ENCODE peak calls at places on chromosomes 5 and 9, in four cellular contexts. Y is ovary, O is gastrocnemius medialis, C is HepG2. J is an unnamed sample.

GRCh38 chr9:114081441-114082016 is 3.4 kb upstream of the AMBP start:
- DNase-seq in Y (no peak), O (no peak), C (peak), J (no peak)

GRCh38 chr9:81565609-81566008 is 123.7 kb downstream of the TLE1 start:
- DNase-seq in Y (no peak), O (no peak), C (no peak), J (no peak)

GRCh38 chr5:180598316-180598701 is 7.0 kb upstream of the SCGB3A1 start:
- DNase-seq in Y (no peak), O (no peak), C (no peak), J (no peak)

GRCh38 chr5:176360894-176361436 is 599 bp downstream of the KIAA1191 start:
- DNase-seq in Y (peak), O (no peak), C (no peak), J (no peak)

GRCh38 chr9:86577420-86578333 is 223.5 kb upstream of the TUT7 start:
- DNase-seq in Y (no peak), O (peak), C (no peak), J (no peak)

GRCh38 chr9:88052446-88052845 is 78.1 kb upstream of the CDK20 start:
- DNase-seq in Y (no peak), O (no peak), C (no peak), J (no peak)

GRCh38 chr5:138699482-138699881 is 53.7 kb upstream of the CTNNA1 start:
- DNase-seq in Y (no peak), O (no peak), C (no peak), J (no peak)

GRCh38 chr5:72224946-72225427 is 95.1 kb downstream of the MRPS27 start:
- DNase-seq in Y (no peak), O (no peak), C (no peak), J (no peak)

GRCh38 chr9:91241909-91242308 is 119.8 kb downstream of the AUH start:
- DNase-seq in Y (no peak), O (no peak), C (no peak), J (no peak)

GRCh38 chr9:407255-407654 is 192.6 kb downstream of the DOCK8 start:
- DNase-seq in Y (no peak), O (no peak), C (no peak), J (no peak)

GRCh38 chr9:9392755-9393154 is 1220.0 kb downstream of the PTPRD start:
- DNase-seq in Y (no peak), O (no peak), C (no peak), J (no peak)

GRCh38 chr5:53123702-53124101 is 14.1 kb upstream of the MOCS2 start:
- DNase-seq in Y (no peak), O (no peak), C (no peak), J (no peak)

GRCh38 chr5:179619776-179620175 is 3.7 kb downstream of the HNRNPH1 start:
- DNase-seq in Y (no peak), O (no peak), C (no peak), J (no peak)

GRCh38 chr5:72412283-72413055 is 92.3 kb downstream of the PTCD2 start:
- DNase-seq in Y (no peak), O (no peak), C (no peak), J (no peak)

GRCh38 chr5:16812911-16813310 is 123.2 kb downstream of the MYO10 start:
- DNase-seq in Y (peak), O (no peak), C (peak), J (no peak)

GRCh38 chr5:21807953-21808352 is 1045.2 kb downstream of the CDH12 start:
- DNase-seq in Y (no peak), O (no peak), C (no peak), J (no peak)

GRCh38 chr9:76219555-76220151 is 174.6 kb downstream of the RFK start:
- DNase-seq in Y (no peak), O (no peak), C (no peak), J (no peak)

GRCh38 chr5:124628721-124629596 is 117.5 kb downstream of the ZNF608 start:
- DNase-seq in Y (peak), O (peak), C (peak), J (no peak)

GRCh38 chr9:98942906-98943681 is 613 bp upstream of the COL15A1 start:
- DNase-seq in Y (no peak), O (no peak), C (no peak), J (no peak)

GRCh38 chr9:70195456-70195855 is 63.3 kb upstream of the SMC5 start:
- DNase-seq in Y (no peak), O (no peak), C (no peak), J (no peak)

GRCh38 chr9:104875320-104875719 is 52.6 kb downstream of the ABCA1 start:
- DNase-seq in Y (no peak), O (no peak), C (no peak), J (no peak)

GRCh38 chr9:124488641-124489040 is 18.6 kb downstream of the NR5A1 start:
- DNase-seq in Y (no peak), O (no peak), C (no peak), J (no peak)

GRCh38 chr9:115208503-115208902 is 90.5 kb upstream of the TNC start:
- DNase-seq in Y (no peak), O (no peak), C (no peak), J (no peak)

GRCh38 chr9:79629721-79630120 is 58.0 kb downstream of the TLE4 start:
- DNase-seq in Y (no peak), O (no peak), C (no peak), J (no peak)

GRCh38 chr9:36866840-36867239 is 167.2 kb downstream of the PAX5 start:
- DNase-seq in Y (no peak), O (no peak), C (peak), J (no peak)

GRCh38 chr9:112872019-112872418 is 18.7 kb downstream of the SLC46A2 start:
- DNase-seq in Y (no peak), O (no peak), C (no peak), J (no peak)

GRCh38 chr5:61450880-61451279 is 118.8 kb downstream of the ZSWIM6 start:
- DNase-seq in Y (no peak), O (peak), C (no peak), J (no peak)

GRCh38 chr9:115930472-115930871 is 223.1 kb upstream of the PAPPA start:
- DNase-seq in Y (no peak), O (no peak), C (no peak), J (no peak)

GRCh38 chr9:98057095-98057799 is 715 bp downstream of the NANS start:
- DNase-seq in Y (no peak), O (no peak), C (peak), J (no peak)

GRCh38 chr5:31626604-31627234 is 12.2 kb upstream of the PDZD2 start:
- DNase-seq in Y (no peak), O (no peak), C (no peak), J (no peak)

GRCh38 chr9:69583641-69584234 is 88.4 kb downstream of the APBA1 start:
- DNase-seq in Y (no peak), O (no peak), C (no peak), J (no peak)

GRCh38 chr9:6054280-6055099 is 39.1 kb upstream of the RANBP6 start:
- DNase-seq in Y (peak), O (peak), C (peak), J (no peak)

GRCh38 chr9:132588501-132589147 is 6.2 kb downstream of the BARHL1 start:
- DNase-seq in Y (no peak), O (no peak), C (no peak), J (no peak)
- H3K4me3 ChIP-seq in Y (no peak), O (no peak), C (no peak), J (no peak)

GRCh38 chr9:137086531-137087408 is at the start of gene MAN1B1:
- DNase-seq in Y (peak), O (peak), C (peak), J (peak)
- TF ChIP-seq POLR2A in Y (peak), O (peak), C (peak), J (peak)

GRCh38 chr5:150492621-150493020 is 15.3 kb upstream of the NDST1 start:
- DNase-seq in Y (no peak), O (no peak), C (no peak), J (no peak)

GRCh38 chr5:150491876-150492275 is 16.1 kb upstream of the NDST1 start:
- DNase-seq in Y (no peak), O (no peak), C (no peak), J (no peak)

GRCh38 chr5:150490296-150490669 is 17.6 kb upstream of the NDST1 start:
- DNase-seq in Y (no peak), O (no peak), C (no peak), J (no peak)

GRCh38 chr5:150489358-150490295 is 18.3 kb upstream of the NDST1 start:
- DNase-seq in Y (no peak), O (no peak), C (no peak), J (no peak)

GRCh38 chr5:150490754-150491153 is 17.2 kb upstream of the NDST1 start:
- DNase-seq in Y (no peak), O (no peak), C (no peak), J (no peak)
- H3K4me3 ChIP-seq in Y (no peak), O (no peak), C (no peak), J (no peak)

GRCh38 chr5:128083033-128083810 is at the start of gene SLC12A2:
- DNase-seq in Y (peak), O (peak), C (peak), J (no peak)
- TF ChIP-seq POLR2A in Y (peak), O (peak), C (peak), J (no peak)

DNA sequence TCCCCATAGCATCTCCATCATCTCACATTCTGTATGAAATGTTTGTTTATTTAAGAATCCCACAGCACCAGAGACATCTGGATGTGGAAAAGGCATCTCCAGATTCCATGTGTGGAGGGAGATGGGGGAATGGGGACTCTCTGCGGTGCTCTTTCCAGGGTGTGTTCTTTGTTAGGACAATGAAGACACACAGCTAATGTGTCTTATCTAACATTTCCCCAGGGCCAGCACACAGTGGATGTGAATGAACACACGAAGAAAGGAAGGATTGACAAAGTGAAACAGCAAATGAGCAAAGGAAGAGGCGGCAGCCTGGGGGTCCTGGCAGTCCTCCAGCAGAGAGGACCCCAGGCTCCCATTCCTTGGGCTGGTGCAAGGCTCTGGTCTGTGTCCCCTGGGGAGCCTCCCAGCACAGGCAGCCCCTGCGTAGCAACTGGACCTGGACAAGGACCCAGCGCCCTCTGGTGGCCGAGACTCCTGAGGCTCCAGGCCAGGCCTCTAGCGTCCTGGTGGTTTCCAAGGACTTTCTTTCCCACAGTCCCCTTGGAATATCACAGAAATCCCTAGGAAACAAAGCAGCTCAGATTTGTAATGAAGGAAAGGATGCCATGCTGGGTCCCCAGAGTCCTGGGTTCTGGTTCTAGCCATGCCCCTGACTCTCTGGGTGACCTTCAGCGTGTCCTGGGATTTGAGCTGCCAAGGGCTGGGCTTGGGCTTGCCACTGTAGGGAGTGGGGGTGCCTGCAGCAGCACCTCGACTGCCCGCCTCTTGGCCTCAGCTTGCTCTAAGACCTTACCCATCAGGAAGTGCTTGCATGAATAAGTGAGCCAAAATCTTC is 3.5 kb upstream of the PDLIM7 start:
- DNase-seq in Y (peak), O (peak), C (peak), J (no peak)
- H3K4me3 ChIP-seq in Y (no peak), O (no peak), C (no peak), J (no peak)

J was measured in vagina.